ENCODE peak calls at places on chromosome 12, in nine cellular contexts. B is NCI-H82; M is choroid plexus epithelial cell; H is glutamatergic neuron; Q is heart left ventricle; S is CD4-positive, alpha-beta T cell; D is cardiac muscle cell; N is amygdala; X is LoVo. A is an unnamed sample.

GRCh38 chr12:2137707-2138106 is 84.9 kb downstream of the CACNA1C start:
- DNase-seq in B (no peak), M (no peak), H (no peak), Q (peak), S (no peak), D (no peak), N (no peak), X (no peak), A (no peak)

GRCh38 chr12:29152223-29152868 is 3.3 kb downstream of the FAR2 start:
- DNase-seq in B (no peak), M (no peak), H (no peak), Q (no peak), S (no peak), D (no peak), N (no peak), X (no peak), A (no peak)

GRCh38 chr12:5581616-5582367 is 149.9 kb downstream of the NTF3 start:
- DNase-seq in B (peak), M (no peak), H (no peak), Q (peak), S (no peak), D (no peak), N (no peak), X (no peak), A (peak)

GRCh38 chr12:22986997-22987396 is 362.0 kb downstream of the ETNK1 start:
- DNase-seq in B (no peak), M (no peak), H (no peak), Q (no peak), S (no peak), D (no peak), N (no peak), X (no peak), A (no peak)

GRCh38 chr12:65084579-65084978 is 36.5 kb downstream of the WIF1 start:
- DNase-seq in B (no peak), M (no peak), H (no peak), Q (no peak), S (no peak), D (no peak), N (no peak), X (no peak), A (no peak)

GRCh38 chr12:95351745-95352144 is 122.2 kb upstream of the METAP2 start:
- DNase-seq in B (no peak), M (peak), H (no peak), Q (peak), S (no peak), D (no peak), N (no peak), X (no peak), A (no peak)

GRCh38 chr12:70643927-70644326 is 6.7 kb upstream of the PTPRB start:
- DNase-seq in B (no peak), M (no peak), H (no peak), Q (no peak), S (no peak), D (no peak), N (no peak), X (no peak), A (no peak)

GRCh38 chr12:94979941-94980340 is 23.6 kb downstream of the NDUFA12 start:
- DNase-seq in B (no peak), M (no peak), H (no peak), Q (no peak), S (no peak), D (no peak), N (no peak), X (no peak), A (no peak)

GRCh38 chr12:48980389-48980952 is 2.3 kb downstream of the WNT1 start:
- DNase-seq in B (peak), M (no peak), H (no peak), Q (no peak), S (no peak), D (no peak), N (no peak), X (no peak), A (no peak)